ENCODE peak calls at places on chromosome 9, in eight cellular contexts. A, I, F, X, J, E, C and N are unnamed samples.
A peak's percentile ranks its signal among the peaks of the same experiment; 100 is the strongest.

GRCh38 chr9:14439555-14439954 is 125.6 kb upstream of the NFIB start:
- DNase-seq in A (no peak), E (no peak), F (no peak), J (no peak), X (no peak), I (no peak), C (no peak), N (no peak)

GRCh38 chr9:14358523-14358922 is 44.6 kb upstream of the NFIB start:
- DNase-seq in J (no peak), A (no peak), F (peak; percentile 21), X (no peak), I (no peak), C (no peak), E (peak; percentile 44), N (no peak)

GRCh38 chr9:123947326-123947725 is 17.4 kb upstream of the DENND1A start:
- DNase-seq in C (no peak), J (no peak), E (no peak), X (no peak), A (no peak), F (no peak), I (no peak), N (no peak)

GRCh38 chr9:127446720-127447415 is 4.3 kb downstream of the RPL12 start:
- DNase-seq in A (no peak), X (no peak), C (no peak), J (no peak), I (no peak), F (no peak), E (no peak), N (no peak)

GRCh38 chr9:116452634-116453033 is 234.5 kb upstream of the TRIM32 start:
- DNase-seq in J (no peak), I (no peak), F (no peak), A (no peak), E (no peak), C (no peak), X (no peak), N (no peak)

GRCh38 chr9:124212381-124213050 is 45.2 kb upstream of the NEK6 start:
- DNase-seq in A (no peak), E (peak; percentile 87), I (no peak), F (peak; percentile 73), C (no peak), J (no peak), X (no peak), N (no peak)

GRCh38 chr9:134175808-134176598 is 11.6 kb upstream of the RNU6ATAC start:
- DNase-seq in A (no peak), X (peak; percentile 65), C (no peak), E (peak; percentile 42), F (no peak), J (no peak), I (no peak), N (no peak)

GRCh38 chr9:91117959-91118651 is 243.6 kb downstream of the AUH start:
- DNase-seq in I (peak; percentile 86), J (peak; percentile 91), F (peak; percentile 82), X (peak; percentile 99), E (peak; percentile 62), C (peak; percentile 86), A (peak; percentile 89), N (no peak)

GRCh38 chr9:95848764-95849163 is 26.7 kb upstream of the ERCC6L2 start:
- DNase-seq in C (no peak), I (no peak), A (no peak), E (no peak), F (no peak), X (no peak), J (no peak), N (no peak)

GRCh38 chr9:70409280-70409679 is 5.2 kb downstream of the KLF9 start:
- DNase-seq in A (no peak), E (no peak), I (no peak), J (no peak), C (no peak), X (no peak), F (no peak), N (no peak)

GRCh38 chr9:105760053-105760452 is 65.7 kb downstream of the TMEM38B start:
- DNase-seq in A (no peak), C (no peak), E (no peak), F (peak; percentile 13), X (no peak), I (no peak), J (no peak), N (no peak)

GRCh38 chr9:95065224-95065623 is 252.3 kb downstream of the FANCC start:
- DNase-seq in X (no peak), E (peak; percentile 45), I (no peak), F (no peak), C (no peak), A (no peak), J (no peak), N (no peak)

GRCh38 chr9:114674798-114675554 is 7.0 kb downstream of the TEX48 start:
- DNase-seq in I (no peak), F (peak; percentile 61), A (no peak), C (no peak), X (no peak), J (no peak), E (peak; percentile 53), N (no peak)

GRCh38 chr9:123364241-123364824 is 8.3 kb downstream of the CRB2 start:
- DNase-seq in J (no peak), E (peak; percentile 52), F (peak; percentile 61), X (no peak), I (no peak), A (no peak), C (no peak), N (no peak)

GRCh38 chr9:35619800-35620158 is 1.6 kb upstream of the CD72 start:
- DNase-seq in I (no peak), F (no peak), E (no peak), C (no peak), X (no peak), A (no peak), J (no peak), N (no peak)

GRCh38 chr9:109560470-109561132 is 62.5 kb upstream of the PTPN3 start:
- DNase-seq in X (no peak), C (no peak), F (no peak), I (no peak), A (no peak), E (no peak), J (no peak), N (no peak)

GRCh38 chr9:27549196-27549737 is 19.7 kb upstream of the MOB3B start:
- DNase-seq in J (no peak), E (peak; percentile 63), A (no peak), X (no peak), I (no peak), F (peak; percentile 36), C (no peak), N (no peak)

GRCh38 chr9:92680166-92681119 is 10.5 kb upstream of the IPPK start:
- DNase-seq in C (no peak), F (peak; percentile 23), X (no peak), J (no peak), I (no peak), A (no peak), E (peak; percentile 95), N (no peak)

GRCh38 chr9:85522459-85523092 is 219.2 kb downstream of the AGTPBP1 start:
- DNase-seq in X (peak; percentile 94), C (peak; percentile 45), E (peak; percentile 61), I (peak; percentile 11), J (no peak), F (peak; percentile 25), A (no peak), N (no peak)

GRCh38 chr9:137545123-137545522 is 5.1 kb downstream of the PNPLA7 start:
- DNase-seq in X (no peak), A (no peak), E (peak; percentile 98), J (peak; percentile 63), C (peak; percentile 41), I (no peak), F (peak; percentile 28), N (no peak)

GRCh38 chr9:128275198-128276007 is at the start of gene GOLGA2:
- DNase-seq in C (no peak), I (peak; percentile 47), F (peak; percentile 76), A (peak; percentile 41), X (no peak), J (peak; percentile 65), E (peak; percentile 62), N (no peak)

DNA sequence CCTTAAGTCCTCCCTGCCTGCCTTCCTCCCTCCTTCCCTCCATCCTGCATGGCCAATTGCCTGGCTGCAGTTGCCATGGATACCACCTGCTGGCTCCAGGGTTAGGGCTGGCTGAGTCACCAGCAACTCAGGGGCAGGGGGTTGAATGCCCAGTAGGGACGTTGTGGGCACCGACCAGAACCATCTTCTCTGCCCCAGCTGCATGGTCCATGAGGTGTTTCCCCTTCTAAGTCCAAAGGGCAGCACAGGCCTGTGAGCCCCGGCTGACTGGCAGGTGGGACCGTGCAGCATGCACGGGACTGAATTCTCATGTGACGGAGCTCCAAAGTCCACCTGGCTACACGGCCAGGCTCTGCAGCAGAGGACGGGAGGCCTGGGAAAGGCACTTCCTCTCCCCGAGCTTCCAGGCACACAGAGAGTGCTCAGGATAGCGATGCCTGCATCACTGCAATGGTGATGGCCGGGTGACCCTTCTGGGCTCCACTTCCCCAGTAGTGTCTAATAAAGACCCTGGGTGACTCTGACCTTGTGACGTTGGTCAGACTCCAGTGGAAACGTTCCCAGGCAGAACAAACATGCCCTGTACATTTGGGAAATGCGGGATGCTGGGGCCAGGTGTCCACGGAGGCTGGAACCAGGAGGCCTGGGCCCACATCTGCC is 5.7 kb downstream of the ASS1 start:
- DNase-seq in I (peak; percentile 79), X (no peak), A (peak; percentile 87), E (no peak), J (no peak), F (no peak), C (no peak), N (no peak)
- H3K36me3 ChIP-seq in I (no peaks in the 10 kb centered on the region), X (no peaks in the 10 kb centered on the region), A (no peaks in the 10 kb centered on the region), E (no peaks in the 10 kb centered on the region), J (no peaks in the 10 kb centered on the region), F (no peaks in the 10 kb centered on the region), C (no peaks in the 10 kb centered on the region), N (no peaks in the 10 kb centered on the region)

GRCh38 chr9:83794051-83794450 is 23.5 kb downstream of the GKAP1 start:
- DNase-seq in E (no peak), J (no peak), C (no peak), F (no peak), I (no peak), X (no peak), A (no peak), N (no peak)
- H3K36me3 ChIP-seq in E (no peaks in the 10 kb centered on the region), J (peaks cover 28% of the 10 kb centered on the region), C (peaks cover 37% of the 10 kb centered on the region), F (no peaks in the 10 kb centered on the region), I (no peaks in the 10 kb centered on the region), X (no peaks in the 10 kb centered on the region), A (no peaks in the 10 kb centered on the region), N (no peaks in the 10 kb centered on the region)

GRCh38 chr9:120390637-120391190 is 189.3 kb downstream of the CDK5RAP2 start:
- DNase-seq in F (no peak), J (no peak), C (no peak), X (no peak), I (no peak), E (no peak), A (no peak), N (no peak)
- H3K36me3 ChIP-seq in F (peaks cover 26% of the 10 kb centered on the region), J (peaks cover 67% of the 10 kb centered on the region), C (peaks cover 40% of the 10 kb centered on the region), X (no peaks in the 10 kb centered on the region), I (no peaks in the 10 kb centered on the region), E (peaks cover 11% of the 10 kb centered on the region), A (no peaks in the 10 kb centered on the region), N (peaks cover 23% of the 10 kb centered on the region)

DNA sequence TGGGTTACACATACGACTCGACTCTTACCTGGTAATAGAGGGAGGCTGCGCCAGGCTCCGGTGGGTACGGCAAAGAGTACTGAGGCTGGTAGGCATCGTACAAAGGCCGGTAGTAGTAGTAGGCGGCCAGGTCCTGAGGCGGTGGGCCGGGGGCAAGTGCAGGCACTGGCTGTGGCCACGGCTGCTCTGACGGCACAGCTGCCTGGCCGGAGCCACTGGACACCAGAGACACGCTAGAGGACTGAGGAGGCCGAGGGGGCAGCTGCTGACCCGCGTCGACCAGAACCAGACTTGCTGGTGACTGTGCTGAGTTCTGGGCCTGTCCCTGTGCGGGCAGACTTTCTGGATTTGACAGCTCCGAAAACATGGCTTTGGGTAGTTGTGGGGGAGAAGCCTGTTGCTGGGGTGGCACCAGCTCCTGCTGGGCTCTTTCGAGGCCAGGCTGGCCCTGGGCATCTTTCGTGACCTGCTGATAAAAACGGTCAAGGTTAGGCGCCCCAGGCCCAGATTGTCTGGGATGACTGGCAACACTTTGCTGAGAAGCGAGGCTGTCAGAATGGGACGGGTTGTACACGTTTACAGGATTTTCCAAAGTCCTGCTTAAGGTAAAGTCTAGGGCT is 8.7 kb downstream of the SEC16A start:
- DNase-seq in I (no peak), C (no peak), F (no peak), E (no peak), X (no peak), J (no peak), A (no peak), N (no peak)
- H3K36me3 ChIP-seq in I (no peaks in the 10 kb centered on the region), C (peaks cover 77% of the 10 kb centered on the region), F (peaks cover 88% of the 10 kb centered on the region), E (peaks cover 61% of the 10 kb centered on the region), X (no peaks in the 10 kb centered on the region), J (peaks cover 78% of the 10 kb centered on the region), A (peaks cover 41% of the 10 kb centered on the region), N (peaks cover 74% of the 10 kb centered on the region)